ENCODE peak calls at places on chromosomes 6 and 20, in five cellular contexts. J is H1, I is A549, X is HepG2, L is GM12878. V is an unnamed sample.

GRCh38 chr6:111978826-111979225 is 75.1 kb upstream of the CCN6 start:
- DNase-seq in J (no peak), I (no peak), X (no peak), L (no peak), V (no peak)

GRCh38 chr6:24761851-24762250 is 12.9 kb upstream of the GMNN start:
- DNase-seq in J (no peak), I (no peak), X (no peak), L (no peak), V (no peak)

GRCh38 chr20:840858-841567 is 7.5 kb downstream of the FAM110A start:
- DNase-seq in J (peak; percentile 72), I (no peak), X (peak; percentile 33), L (no peak), V (no peak)

GRCh38 chr20:57596998-57597939 is 23.0 kb downstream of the ZBP1 start:
- DNase-seq in J (peak; percentile 92), I (peak; percentile 53), X (peak; percentile 43), L (no peak), V (peak; percentile 92)

GRCh38 chr6:43945778-43946100 is 175.7 kb downstream of the VEGFA start:
- DNase-seq in J (no peak), I (no peak), X (no peak), L (no peak), V (no peak)

GRCh38 chr6:125254321-125254720 is 47.4 kb downstream of the HDDC2 start:
- DNase-seq in J (no peak), I (no peak), X (no peak), L (no peak), V (no peak)

GRCh38 chr6:111057074-111057752 is 30.1 kb upstream of the SLC16A10 start:
- DNase-seq in J (no peak), I (peak; percentile 59), X (peak; percentile 32), L (no peak), V (peak; percentile 57)

GRCh38 chr6:152146385-152146784 is 338.9 kb downstream of the ESR1 start:
- DNase-seq in J (no peak), I (no peak), X (no peak), L (no peak), V (no peak)

GRCh38 chr6:90136850-90137249 is 159.8 kb downstream of the BACH2 start:
- DNase-seq in J (no peak), I (no peak), X (no peak), L (no peak), V (no peak)

GRCh38 chr20:60381643-60382400 is 423.6 kb downstream of the CDH26 start:
- DNase-seq in J (no peak), I (no peak), X (no peak), L (no peak), V (no peak)

GRCh38 chr6:158460602-158461092 is 99.2 kb upstream of the TMEM181 start:
- DNase-seq in J (no peak), I (no peak), X (no peak), L (no peak), V (no peak)

GRCh38 chr6:159094444-159095252 is 49.9 kb upstream of the TAGAP start:
- DNase-seq in J (peak; percentile 46), I (no peak), X (no peak), L (no peak), V (no peak)

GRCh38 chr6:65126667-65127066 is 580.4 kb downstream of the EYS start:
- DNase-seq in J (no peak), I (no peak), X (no peak), L (no peak), V (no peak)

GRCh38 chr6:161256390-161256789 is 17.5 kb downstream of the AGPAT4 start:
- DNase-seq in J (no peak), I (no peak), X (no peak), L (no peak), V (no peak)

GRCh38 chr20:54146672-54147071 is 27.1 kb downstream of the CYP24A1 start:
- DNase-seq in J (no peak), I (no peak), X (no peak), L (no peak), V (no peak)
- TF ChIP-seq KDM1A in J (no peak), I (no peak), X (no peak), L (no peak), V (no peak)

DNA sequence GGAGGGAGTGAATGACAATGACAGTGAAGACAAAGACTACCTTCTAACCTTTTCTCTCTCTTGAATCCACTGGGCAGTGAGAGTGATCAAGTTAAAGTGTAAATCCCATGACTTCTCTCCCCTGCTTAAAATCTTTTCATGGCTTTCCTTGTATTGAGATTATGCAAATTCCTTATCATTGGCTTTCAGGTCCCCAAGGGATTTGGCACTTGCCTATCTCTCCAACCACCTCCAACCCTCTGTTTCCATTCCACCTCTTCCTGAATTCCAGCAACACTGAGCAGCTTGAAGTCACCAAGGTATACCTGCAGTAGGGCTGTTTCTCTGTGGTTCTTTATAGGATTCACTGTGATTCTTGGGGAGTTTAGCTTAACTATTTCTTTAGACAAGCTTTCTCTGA is 48.0 kb upstream of the DEK start:
- DNase-seq in J (no peak), I (no peak), X (no peak), L (no peak), V (no peak)
- TF ChIP-seq RAD21 in J (no peak), I (no peak), X (no peak), L (no peak), V (no peak)

DNA sequence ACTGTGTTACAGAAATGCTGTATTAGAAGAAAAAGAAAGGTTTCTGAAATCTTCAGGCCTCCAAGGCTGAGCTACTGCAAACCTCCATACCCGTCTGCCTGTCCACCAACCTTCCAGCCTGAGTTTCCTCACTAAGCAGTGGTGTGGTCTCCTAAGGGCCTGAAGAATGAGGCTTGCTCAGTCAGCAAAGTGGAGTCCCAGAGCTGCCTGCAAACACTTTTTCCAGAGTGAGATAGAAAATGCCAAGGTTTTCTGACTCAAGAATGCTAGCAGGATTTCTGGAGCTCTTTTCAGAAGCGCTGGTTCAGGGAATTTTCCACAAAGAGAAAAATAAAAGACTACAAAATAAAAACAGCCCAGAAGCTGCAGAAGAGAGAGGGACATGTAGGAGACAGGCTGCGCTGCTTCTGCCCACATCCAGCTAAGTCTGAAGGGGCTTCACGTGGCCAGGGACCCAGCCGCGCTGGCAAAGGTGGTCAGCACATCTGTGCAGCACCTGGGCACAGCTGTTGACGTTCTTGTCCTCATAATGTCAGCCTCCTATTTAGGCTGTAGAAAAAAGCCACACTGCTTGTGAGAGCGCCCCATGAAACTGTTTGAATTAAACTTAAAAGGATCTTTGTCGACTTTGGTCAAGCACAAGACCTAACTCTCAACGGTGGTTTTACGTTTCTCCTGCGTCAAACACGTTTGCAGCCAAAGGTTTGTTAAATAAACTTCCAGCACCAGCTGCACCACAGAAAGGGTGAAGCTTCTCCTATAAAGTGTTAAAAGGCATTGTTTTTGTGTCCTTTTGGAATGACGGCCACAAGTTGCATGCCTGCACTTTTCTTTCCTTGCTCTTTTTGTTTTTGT is 209.0 kb downstream of the THBS2 start:
- DNase-seq in J (no peak), I (no peak), X (no peak), L (no peak), V (no peak)
- TF ChIP-seq KDM1A in J (no peak), I (no peak), X (no peak), L (no peak), V (no peak)

GRCh38 chr6:142255785-142256184 is 46.0 kb upstream of the ADGRG6 start:
- DNase-seq in J (no peak), I (no peak), X (no peak), L (no peak), V (no peak)

GRCh38 chr6:142258305-142258704 is 43.5 kb upstream of the ADGRG6 start:
- DNase-seq in J (no peak), I (no peak), X (no peak), L (no peak), V (no peak)

GRCh38 chr6:142260748-142261147 is 41.1 kb upstream of the ADGRG6 start:
- DNase-seq in J (no peak), I (no peak), X (no peak), L (no peak), V (no peak)

GRCh38 chr6:142262231-142262630 is 39.6 kb upstream of the ADGRG6 start:
- DNase-seq in J (no peak), I (no peak), X (no peak), L (no peak), V (no peak)

DNA sequence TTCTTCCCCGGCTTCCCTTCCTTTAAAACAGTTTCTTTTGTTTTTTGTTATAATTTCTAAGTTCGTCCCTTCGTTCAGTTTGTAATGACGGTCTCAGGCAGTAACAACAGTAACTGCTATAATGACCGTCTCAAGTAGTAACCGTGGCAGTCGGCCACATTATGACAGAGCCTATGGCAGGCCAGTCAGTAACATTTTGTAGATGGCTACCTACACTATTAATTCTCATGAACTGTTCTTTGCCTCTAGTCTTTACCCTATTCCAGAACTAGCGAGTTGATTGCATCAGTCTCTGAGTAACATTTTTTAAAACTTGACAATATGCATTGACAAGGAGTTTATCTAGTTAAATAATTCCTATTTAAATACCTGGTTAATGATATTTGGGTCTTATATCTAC is 43.0 kb upstream of the ADGRG6 start:
- DNase-seq in J (no peak), I (no peak), X (no peak), L (no peak), V (no peak)
- TF ChIP-seq RAD21 in J (no peak), I (no peak), X (no peak), L (no peak), V (no peak)

DNA sequence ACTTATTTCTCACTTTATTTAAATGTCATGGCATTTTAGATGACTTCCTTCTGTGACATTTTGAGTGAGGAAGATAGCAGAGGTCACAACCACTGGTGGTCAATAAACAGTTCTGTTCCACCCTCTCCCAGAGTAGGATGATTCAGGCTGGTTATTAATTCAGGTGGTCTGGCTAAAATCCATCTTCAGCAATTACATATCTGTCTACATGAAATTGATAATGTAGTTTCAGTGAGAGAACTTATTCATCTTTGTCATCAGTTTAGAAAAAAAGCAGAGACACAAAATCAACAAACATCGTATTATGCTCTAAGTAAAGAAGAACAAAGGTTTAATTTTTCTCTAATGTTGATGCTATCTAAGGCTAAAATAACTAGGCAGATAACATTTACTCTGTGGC is 525.5 kb downstream of the TENT5A start:
- DNase-seq in J (no peak), I (no peak), X (no peak), L (no peak), V (no peak)
- TF ChIP-seq KDM1A in J (no peak), I (no peak), X (no peak), L (no peak), V (no peak)

DNA sequence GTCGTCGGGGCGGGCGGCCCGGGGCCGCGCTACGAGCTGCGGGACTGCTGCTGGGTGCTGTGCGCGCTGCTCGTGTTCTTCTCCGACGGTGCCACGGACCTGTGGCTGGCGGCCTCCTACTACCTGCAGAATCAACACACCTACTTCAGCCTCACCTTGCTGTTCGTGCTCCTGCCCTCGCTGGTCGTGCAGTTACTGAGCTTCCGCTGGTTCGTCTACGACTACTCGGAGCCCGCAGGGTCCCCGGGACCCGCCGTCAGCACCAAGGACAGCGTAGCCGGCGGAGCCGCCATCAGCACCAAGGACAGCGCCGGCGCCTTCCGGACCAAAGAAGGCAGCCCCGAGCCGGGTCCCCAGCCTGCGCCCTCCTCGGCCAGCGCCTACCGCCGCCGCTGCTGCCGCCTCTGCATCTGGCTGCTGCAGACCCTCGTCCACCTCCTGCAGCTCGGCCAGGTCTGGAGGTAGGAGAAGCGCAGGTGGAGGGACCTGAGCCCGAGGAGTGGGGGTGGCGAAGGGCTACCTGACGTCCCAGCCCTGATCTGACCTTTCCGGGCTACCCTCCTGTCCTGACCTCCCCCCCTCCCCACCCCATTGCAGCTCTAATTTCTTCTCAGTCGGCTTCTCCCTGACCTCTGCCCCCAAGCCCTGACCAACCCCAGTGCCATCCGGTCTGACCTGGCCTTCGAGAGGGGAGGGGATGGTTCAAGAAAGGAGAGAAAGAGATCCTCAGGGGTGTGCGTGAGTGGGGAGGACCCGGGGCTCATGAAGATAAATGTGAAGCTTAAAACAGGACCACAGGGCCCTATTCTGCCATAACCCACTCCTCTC is 562 bp downstream of the XKR7 start:
- DNase-seq in J (peak; percentile 99), I (peak; percentile 44), X (peak; percentile 64), L (no peak), V (peak; percentile 85)
- TF ChIP-seq RAD21 in J (peak; percentile 29), I (no peak), X (peak; percentile 90), L (no peak), V (no peak)

GRCh38 chr6:26347699-26348098 is 17.3 kb upstream of the BTN3A2 start:
- DNase-seq in J (no peak), I (no peak), X (peak; percentile 78), L (no peak), V (no peak)
- TF ChIP-seq KDM1A in J (no peak), I (no peak), X (no peak), L (no peak), V (no peak)